ENCODE peak calls at places on chromosomes 1 and 21, in seven cellular contexts. J is left ventricle myocardium inferior; W is stimulated activated CD8-positive, alpha-beta memory T cell treated with anti-CD3 and anti-CD28 coated beads, Interleukin-2, amount 100 ng/mL, for 1 hour; F is HEK293T; P is T-cell; K is brain microvascular endothelial cell; Z is NCI-H748 treated with DMSO at 0.1 percent for 48 hours. N is an unnamed sample.

GRCh38 chr21:25508364-25508763 is 98.9 kb downstream of the MRPL39 start:
- DNase-seq in J (no peak), W (no peak), F (no peak), P (no peak), K (peak; percentile 25), Z (no peak), N (no peak)

GRCh38 chr1:53395671-53396215 is 63.5 kb upstream of the DMRTB1 start:
- DNase-seq in J (no peak), W (no peak), F (no peak), P (no peak), K (no peak), Z (no peak), N (no peak)

GRCh38 chr21:45768011-45768740 is 124.7 kb downstream of the PCBP3 start:
- DNase-seq in J (no peak), W (no peak), F (no peak), P (no peak), K (peak; percentile 40), Z (no peak), N (no peak)

GRCh38 chr1:171865106-171865505 is 23.8 kb downstream of the DNM3 start:
- DNase-seq in J (no peak), W (no peak), F (no peak), P (no peak), K (no peak), Z (no peak), N (no peak)

GRCh38 chr1:21124846-21125245 is 51.9 kb downstream of the EIF4G3 start:
- DNase-seq in J (no peak), W (no peak), F (no peak), P (no peak), K (no peak), Z (no peak), N (no peak)

GRCh38 chr1:14390816-14391215 is 207.7 kb upstream of the KAZN start:
- DNase-seq in J (no peak), W (no peak), F (no peak), P (no peak), K (no peak), Z (no peak), N (no peak)

GRCh38 chr1:5646486-5646885 is 345.7 kb downstream of the NPHP4 start:
- DNase-seq in J (no peak), W (no peak), F (no peak), P (no peak), K (no peak), Z (no peak), N (no peak)

GRCh38 chr1:114353233-114353632 is 157.8 kb downstream of the TRIM33 start:
- DNase-seq in J (peak; percentile 71), W (no peak), F (no peak), P (no peak), K (peak; percentile 43), Z (no peak), N (peak; percentile 67)

GRCh38 chr21:34986561-34987533 is 62.3 kb downstream of the RUNX1 start:
- DNase-seq in J (no peak), W (peak; percentile 37), F (no peak), P (peak; percentile 40), K (peak; percentile 91), Z (no peak), N (no peak)

GRCh38 chr1:229768232-229768631 is 142.2 kb downstream of the URB2 start:
- DNase-seq in J (no peak), W (no peak), F (no peak), P (no peak), K (no peak), Z (peak; percentile 62), N (no peak)

GRCh38 chr1:218351617-218352438 is 6.7 kb downstream of the TGFB2 start:
- DNase-seq in J (no peak), W (no peak), F (no peak), P (no peak), K (peak; percentile 80), Z (no peak), N (no peak)

GRCh38 chr1:116820362-116820761 is 66.1 kb downstream of the CD2 start:
- DNase-seq in J (peak; percentile 55), W (no peak), F (no peak), P (no peak), K (peak; percentile 98), Z (no peak), N (no peak)

GRCh38 chr1:225460737-225461532 is 33.1 kb upstream of the LBR start:
- DNase-seq in J (no peak), W (peak; percentile 36), F (no peak), P (peak; percentile 77), K (no peak), Z (no peak), N (no peak)

GRCh38 chr1:6485937-6486250 is 5.6 kb downstream of the PLEKHG5 start:
- DNase-seq in J (no peak), W (no peak), F (no peak), P (no peak), K (no peak), Z (no peak), N (no peak)

GRCh38 chr1:33735624-33736023 is 128.3 kb upstream of the HMGB4 start:
- DNase-seq in J (no peak), W (no peak), F (no peak), P (no peak), K (no peak), Z (peak; percentile 1), N (no peak)

GRCh38 chr1:62436039-62436465 is 797 bp upstream of the USP1 start:
- DNase-seq in J (peak; percentile 96), W (peak; percentile 93), F (no peak), P (no peak), K (no peak), Z (no peak), N (no peak)

GRCh38 chr1:4653328-4653660 is 1.1 kb upstream of the AJAP1 start:
- DNase-seq in J (no peak), W (no peak), F (no peak), P (no peak), K (no peak), Z (no peak), N (no peak)

GRCh38 chr1:54600947-54601725 is 22.2 kb downstream of the FAM151A start:
- DNase-seq in J (no peak), W (no peak), F (no peak), P (no peak), K (no peak), Z (no peak), N (no peak)

N was measured in lung.